ENCODE peak calls at places on chromosomes 11 and 22, in six cellular contexts. I, M, B, J, X and D are unnamed samples.

GRCh38 chr11:119832536-119832935 is 103.5 kb upstream of the NECTIN1 start:
- DNase-seq in I (peak; percentile 36), M (peak; percentile 48), B (no peak), J (peak; percentile 7), X (no peak), D (peak; percentile 13)

GRCh38 chr11:46381836-46382643 is 571 bp downstream of the MDK start:
- DNase-seq in I (no peak), M (peak; percentile 21), B (no peak), J (no peak), X (no peak), D (no peak)

GRCh38 chr11:45900916-45901617 is 6.0 kb downstream of the FREY1 start:
- DNase-seq in I (no peak), M (peak; percentile 67), B (no peak), J (peak; percentile 25), X (no peak), D (no peak)

GRCh38 chr11:35387341-35387982 is 31.9 kb downstream of the SLC1A2 start:
- DNase-seq in I (no peak), M (no peak), B (no peak), J (peak; percentile 12), X (no peak), D (peak; percentile 22)

GRCh38 chr11:2519879-2520735 is 75.3 kb downstream of the KCNQ1 start:
- DNase-seq in I (no peak), M (peak; percentile 8), B (peak; percentile 45), J (no peak), X (no peak), D (no peak)

GRCh38 chr22:21598302-21598701 is 30.8 kb downstream of the UBE2L3 start:
- DNase-seq in I (no peak), M (no peak), B (no peak), J (no peak), X (no peak), D (no peak)

GRCh38 chr11:122393209-122393850 is 262.2 kb upstream of the UBASH3B start:
- DNase-seq in I (no peak), M (no peak), B (no peak), J (peak; percentile 65), X (no peak), D (peak; percentile 78)

GRCh38 chr11:33443684-33444083 is 186.5 kb downstream of the HIPK3 start:
- DNase-seq in I (no peak), M (no peak), B (no peak), J (no peak), X (no peak), D (no peak)

GRCh38 chr22:32119568-32120235 is 39.4 kb downstream of the C22orf42 start:
- DNase-seq in I (no peak), M (no peak), B (no peak), J (no peak), X (no peak), D (no peak)

GRCh38 chr11:103927535-103927934 is 108.9 kb upstream of the DDI1 start:
- DNase-seq in I (no peak), M (no peak), B (no peak), J (peak; percentile 57), X (peak; percentile 15), D (peak; percentile 62)

GRCh38 chr11:75271730-75272129 is 31.2 kb downstream of the TPBGL start:
- DNase-seq in I (no peak), M (no peak), B (no peak), J (no peak), X (no peak), D (no peak)

GRCh38 chr11:78161937-78162336 is 22.5 kb upstream of the ALG8 start:
- DNase-seq in I (peak; percentile 19), M (no peak), B (no peak), J (peak; percentile 59), X (no peak), D (peak; percentile 43)

GRCh38 chr11:122025757-122026156 is 90.3 kb downstream of the BLID start:
- DNase-seq in I (no peak), M (no peak), B (no peak), J (no peak), X (no peak), D (no peak)

GRCh38 chr22:44890416-44891292 is 119.2 kb downstream of the PHF21B start:
- DNase-seq in I (no peak), M (no peak), B (peak; percentile 53), J (no peak), X (no peak), D (no peak)

GRCh38 chr11:108498046-108498815 is at the start of gene POGLUT3:
- DNase-seq in I (peak; percentile 35), M (peak; percentile 57), B (peak; percentile 73), J (peak; percentile 28), X (no peak), D (peak; percentile 41)

GRCh38 chr11:2883717-2884423 is 1.7 kb downstream of the CDKN1C start:
- DNase-seq in I (no peak), M (no peak), B (no peak), J (peak; percentile 17), X (no peak), D (no peak)

GRCh38 chr11:61106906-61107470 is 4.7 kb downstream of the CD5 start:
- DNase-seq in I (no peak), M (no peak), B (no peak), J (no peak), X (no peak), D (no peak)

GRCh38 chr11:46537121-46537520 is 56.7 kb downstream of the AMBRA1 start:
- DNase-seq in I (no peak), M (no peak), B (no peak), J (peak; percentile 24), X (no peak), D (peak; percentile 28)

GRCh38 chr11:118873804-118874203 is 9.9 kb upstream of the CXCR5 start:
- DNase-seq in I (no peak), M (no peak), B (no peak), J (no peak), X (no peak), D (no peak)

GRCh38 chr11:60165538-60165937 is 17.3 kb downstream of the MS4A6A start:
- DNase-seq in I (no peak), M (no peak), B (no peak), J (no peak), X (peak; percentile 30), D (no peak)

GRCh38 chr11:77039491-77040400 is 5.5 kb downstream of the B3GNT6 start:
- DNase-seq in I (peak; percentile 19), M (peak; percentile 55), B (no peak), J (peak; percentile 37), X (peak; percentile 41), D (peak; percentile 50)

GRCh38 chr11:36023922-36024321 is 80.1 kb downstream of the LDLRAD3 start:
- DNase-seq in I (peak; percentile 41), M (no peak), B (no peak), J (peak; percentile 47), X (no peak), D (peak; percentile 53)

GRCh38 chr22:19723990-19724827 is 870 bp downstream of the GP1BB start:
- DNase-seq in I (no peak), M (peak; percentile 47), B (no peak), J (no peak), X (no peak), D (peak; percentile 22)
- H3K4me3 ChIP-seq in I (no peak overlapping the region), M (no peak overlapping the region), B (no peak overlapping the region), J (no peak overlapping the region), X (no peak overlapping the region), D (no peak overlapping the region)

GRCh38 chr22:49347376-49347775 is 480.3 kb downstream of the BRD1 start:
- DNase-seq in I (no peak), M (no peak), B (peak; percentile 42), J (no peak), X (no peak), D (no peak)

GRCh38 chr22:49350441-49351121 is 477.1 kb downstream of the BRD1 start:
- DNase-seq in I (no peak), M (no peak), B (peak; percentile 53), J (no peak), X (no peak), D (no peak)

GRCh38 chr22:49348631-49349030 is 479.0 kb downstream of the BRD1 start:
- DNase-seq in I (no peak), M (no peak), B (peak; percentile 41), J (no peak), X (no peak), D (no peak)

GRCh38 chr22:49349841-49350381 is 477.8 kb downstream of the BRD1 start:
- DNase-seq in I (no peak), M (no peak), B (peak; percentile 44), J (no peak), X (no peak), D (no peak)

GRCh38 chr22:49349181-49349835 is 478.4 kb downstream of the BRD1 start:
- DNase-seq in I (no peak), M (no peak), B (peak; percentile 35), J (no peak), X (no peak), D (no peak)
- TF ChIP-seq CTCF in I (no peak), M (no peak), B (no peak), J (no peak), X (no peak), D (no peak)

GRCh38 chr22:18970948-18971315 is 34.8 kb upstream of the PRODH start:
- DNase-seq in I (no peak), M (peak; percentile 36), B (no peak), J (no peak), X (no peak), D (no peak)
- H3K4me3 ChIP-seq in I (no peak overlapping the region), M (peak overlapping the region; percentile 57), B (peak overlapping the region; percentile 62), J (no peak overlapping the region), X (peak overlapping the region; percentile 77), D (no peak overlapping the region)

DNA sequence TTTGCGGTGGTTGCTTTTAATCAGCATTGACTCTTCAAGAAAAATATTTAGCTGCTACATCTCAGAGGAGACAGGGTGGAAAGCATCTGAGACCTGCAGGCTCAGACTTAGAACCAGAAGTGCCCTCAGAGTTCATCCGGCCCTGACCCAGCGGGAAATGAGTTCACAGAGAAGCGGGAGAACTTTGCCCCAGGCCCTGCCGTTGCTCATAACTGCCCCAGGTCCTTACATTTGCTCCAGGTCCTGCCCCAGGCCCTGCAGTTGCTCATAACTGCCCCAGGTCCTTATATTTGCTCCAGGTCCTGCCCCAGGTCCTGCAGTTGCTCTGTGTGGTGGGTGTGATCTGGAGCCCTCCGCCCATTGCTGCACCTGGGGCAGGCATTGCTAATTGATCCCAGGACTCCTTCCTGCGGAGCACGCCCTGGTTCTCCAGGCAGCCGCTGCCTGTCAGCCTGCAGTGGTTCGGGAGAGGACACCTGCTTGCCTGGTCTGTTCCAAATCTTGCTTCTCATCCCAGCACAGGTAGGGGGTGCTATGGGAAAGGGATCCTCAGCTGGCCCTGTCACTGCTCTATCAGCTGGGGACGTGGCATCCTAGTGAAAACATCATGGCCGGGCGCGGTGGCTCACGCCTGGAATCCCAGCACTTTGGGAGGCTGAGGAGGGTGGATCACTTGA is 58.1 kb upstream of the PPP6R3 start:
- DNase-seq in I (no peak), M (no peak), B (no peak), J (no peak), X (no peak), D (no peak)
- TF ChIP-seq CTCF in I (no peak), M (no peak), B (no peak), J (no peak), X (no peak), D (no peak)